ENCODE peak calls at places on chromosomes 3 and 15, in four cellular contexts. One of them, this sample, is unnamed. For H3K4me1, the result is how much of the 10 kb centered on the place peaks cover.

GRCh38 chr3:45985532-45986302 is 9.9 kb downstream of the FYCO1 start:
- DNase-seq in aorta: no peak
- DNase-seq in esophagus muscularis mucosa: no peak
- DNase-seq in neuronal stem cell: no peak
- DNase-seq in this sample: no peak

GRCh38 chr3:112778298-112779008 is 68.2 kb downstream of the CD200R1L start:
- DNase-seq in aorta: no peak
- DNase-seq in esophagus muscularis mucosa: no peak
- DNase-seq in neuronal stem cell: no peak
- DNase-seq in this sample: no peak

GRCh38 chr3:122984007-122984406 is 43.6 kb downstream of the SEMA5B start:
- DNase-seq in aorta: no peak
- DNase-seq in esophagus muscularis mucosa: no peak
- DNase-seq in neuronal stem cell: no peak
- DNase-seq in this sample: no peak

GRCh38 chr15:97504031-97504430 is 456.5 kb upstream of the ARRDC4 start:
- DNase-seq in aorta: no peak
- DNase-seq in esophagus muscularis mucosa: no peak
- DNase-seq in neuronal stem cell: no peak
- DNase-seq in this sample: no peak

GRCh38 chr3:171129827-171130226 is 103.3 kb upstream of the SLC2A2 start:
- DNase-seq in aorta: no peak
- DNase-seq in esophagus muscularis mucosa: no peak
- DNase-seq in neuronal stem cell: no peak
- DNase-seq in this sample: no peak

GRCh38 chr15:59222106-59222505 is 15.5 kb downstream of the LDHAL6B start:
- DNase-seq in aorta: no peak
- DNase-seq in esophagus muscularis mucosa: no peak
- DNase-seq in neuronal stem cell: no peak
- DNase-seq in this sample: no peak

GRCh38 chr3:147699175-147699838 is 290.1 kb downstream of the ZIC1 start:
- DNase-seq in aorta: no peak
- DNase-seq in esophagus muscularis mucosa: no peak
- DNase-seq in neuronal stem cell: no peak
- DNase-seq in this sample: no peak

GRCh38 chr15:27704939-27705514 is 394.1 kb downstream of the OCA2 start:
- DNase-seq in aorta: no peak
- DNase-seq in esophagus muscularis mucosa: no peak
- DNase-seq in neuronal stem cell: no peak
- DNase-seq in this sample: no peak

GRCh38 chr3:160956785-160957184 is 148.4 kb downstream of the B3GALNT1 start:
- DNase-seq in aorta: no peak
- DNase-seq in esophagus muscularis mucosa: no peak
- DNase-seq in neuronal stem cell: no peak
- DNase-seq in this sample: no peak

GRCh38 chr3:71753716-71754609 is at the start of gene GPR27:
- DNase-seq in aorta: peak
- DNase-seq in esophagus muscularis mucosa: no peak
- DNase-seq in neuronal stem cell: no peak
- DNase-seq in this sample: no peak

GRCh38 chr3:108153451-108153981 is 62.7 kb upstream of the CD47 start:
- DNase-seq in aorta: no peak
- DNase-seq in esophagus muscularis mucosa: no peak
- DNase-seq in neuronal stem cell: peak
- DNase-seq in this sample: peak

GRCh38 chr3:100912571-100912970 is 80.7 kb downstream of the ABI3BP start:
- DNase-seq in aorta: no peak
- DNase-seq in esophagus muscularis mucosa: no peak
- DNase-seq in neuronal stem cell: no peak
- DNase-seq in this sample: no peak
- H3K4me1 ChIP-seq in aorta: under half
- H3K4me1 ChIP-seq in esophagus muscularis mucosa: under half
- H3K4me1 ChIP-seq in neuronal stem cell: under half
- H3K4me1 ChIP-seq in this sample: under half

DNA sequence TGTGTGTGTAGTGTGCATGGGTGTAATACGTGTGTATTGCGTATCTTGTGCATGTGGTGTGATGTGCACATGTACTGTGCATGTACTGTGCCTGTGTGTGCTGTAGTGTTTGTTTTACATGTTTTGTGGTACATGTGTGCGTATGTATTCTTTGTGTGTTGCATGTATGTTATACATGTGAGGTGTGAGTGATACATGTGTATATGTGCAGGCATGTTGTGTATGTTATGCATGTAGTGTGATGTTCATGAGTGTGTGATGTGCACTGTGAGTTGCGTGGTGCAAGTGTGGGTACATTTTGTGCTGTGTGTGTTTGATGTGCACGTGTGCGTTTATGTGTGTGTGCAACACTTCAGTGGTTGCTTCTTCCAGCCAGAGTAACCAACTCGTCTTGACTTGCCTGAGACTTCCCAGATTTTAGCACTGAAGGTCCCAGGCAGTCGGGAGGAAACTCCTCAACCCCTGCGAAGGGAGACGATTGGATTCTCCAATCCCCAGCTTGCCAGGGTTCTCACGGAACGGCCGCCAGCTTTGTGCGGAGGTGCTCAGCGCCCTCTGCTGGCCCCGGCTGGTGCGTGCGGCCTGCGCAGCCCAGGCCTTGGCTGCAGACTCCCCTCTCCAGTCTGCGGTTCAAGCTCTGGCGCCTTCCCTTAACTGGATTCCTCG is 3.6 kb downstream of the GALNT15 start:
- DNase-seq in aorta: peak
- DNase-seq in esophagus muscularis mucosa: peak
- DNase-seq in neuronal stem cell: peak
- DNase-seq in this sample: peak
- H3K4me3 ChIP-seq in aorta: peak
- H3K4me3 ChIP-seq in esophagus muscularis mucosa: peak
- H3K4me3 ChIP-seq in neuronal stem cell: no peak
- H3K4me3 ChIP-seq in this sample: no peak

GRCh38 chr3:11390411-11391171 is 118.4 kb downstream of the ATG7 start:
- DNase-seq in aorta: no peak
- DNase-seq in esophagus muscularis mucosa: no peak
- DNase-seq in neuronal stem cell: no peak
- DNase-seq in this sample: no peak

GRCh38 chr3:11391172-11391879 is 119.1 kb downstream of the ATG7 start:
- DNase-seq in aorta: no peak
- DNase-seq in esophagus muscularis mucosa: no peak
- DNase-seq in neuronal stem cell: no peak
- DNase-seq in this sample: no peak

GRCh38 chr3:11393401-11393800 is 121.2 kb downstream of the ATG7 start:
- DNase-seq in aorta: no peak
- DNase-seq in esophagus muscularis mucosa: no peak
- DNase-seq in neuronal stem cell: no peak
- DNase-seq in this sample: no peak

GRCh38 chr3:11392689-11393114 is 120.5 kb downstream of the ATG7 start:
- DNase-seq in aorta: no peak
- DNase-seq in esophagus muscularis mucosa: no peak
- DNase-seq in neuronal stem cell: no peak
- DNase-seq in this sample: no peak

GRCh38 chr3:11391930-11392688 is 119.9 kb downstream of the ATG7 start:
- DNase-seq in aorta: no peak
- DNase-seq in esophagus muscularis mucosa: no peak
- DNase-seq in neuronal stem cell: no peak
- DNase-seq in this sample: no peak
- H3K4me1 ChIP-seq in aorta: under half
- H3K4me1 ChIP-seq in esophagus muscularis mucosa: under half
- H3K4me1 ChIP-seq in neuronal stem cell: under half
- H3K4me1 ChIP-seq in this sample: under half

DNA sequence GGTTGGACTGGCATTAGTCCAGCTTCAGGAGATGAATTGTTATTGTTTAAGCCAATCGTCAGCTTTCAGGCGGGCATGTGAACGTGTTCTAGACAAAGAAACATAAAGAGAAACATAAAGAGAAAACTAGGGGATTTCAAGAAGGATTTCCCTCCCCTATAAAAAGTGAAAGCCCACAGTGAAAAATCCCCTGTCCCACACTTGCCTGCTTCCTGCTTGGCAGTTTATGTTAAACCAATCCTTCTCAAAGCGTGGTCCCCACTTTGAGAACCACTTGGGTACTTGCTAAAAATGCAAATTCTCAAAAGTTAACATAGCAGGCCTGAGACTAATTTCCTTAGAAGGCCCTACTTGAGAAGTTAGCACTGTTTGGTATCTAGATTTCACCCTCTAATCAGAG is 293.0 kb upstream of the SOX14 start:
- DNase-seq in aorta: no peak
- DNase-seq in esophagus muscularis mucosa: no peak
- DNase-seq in neuronal stem cell: no peak
- DNase-seq in this sample: no peak
- H3K4me3 ChIP-seq in aorta: no peak
- H3K4me3 ChIP-seq in esophagus muscularis mucosa: no peak
- H3K4me3 ChIP-seq in neuronal stem cell: no peak
- H3K4me3 ChIP-seq in this sample: no peak

GRCh38 chr15:87634361-87634760 is 622.2 kb downstream of the NTRK3 start:
- DNase-seq in aorta: no peak
- DNase-seq in esophagus muscularis mucosa: no peak
- DNase-seq in neuronal stem cell: no peak
- DNase-seq in this sample: no peak
- H3K4me1 ChIP-seq in aorta: under half
- H3K4me1 ChIP-seq in esophagus muscularis mucosa: under half
- H3K4me1 ChIP-seq in neuronal stem cell: under half
- H3K4me1 ChIP-seq in this sample: under half

This sample was measured in NT2/D1.